ENCODE peak calls at places on chromosomes 1 and 21, in six cellular contexts. D is kidney, U is nephron progenitor cell, H is BJ, E is ovary, V is IMR-90. I is an unnamed sample.

GRCh38 chr1:25469177-25469576 is 38.5 kb downstream of the MACO1 start:
- DNase-seq in D (no peak), U (no peak), H (no peak), E (no peak), V (peak; percentile 80), I (no peak)

GRCh38 chr1:174769961-174770549 is 229.7 kb upstream of the CACYBP start:
- DNase-seq in D (no peak), U (no peak), H (peak; percentile 18), E (no peak), V (peak; percentile 60), I (no peak)

GRCh38 chr1:198220428-198220827 is 63.6 kb downstream of the NEK7 start:
- DNase-seq in D (no peak), U (no peak), H (peak; percentile 26), E (no peak), V (peak; percentile 87), I (no peak)

GRCh38 chr1:33821291-33821690 is 42.6 kb upstream of the HMGB4 start:
- DNase-seq in D (no peak), U (no peak), H (no peak), E (no peak), V (no peak), I (no peak)

GRCh38 chr1:2376261-2376741 is 15.1 kb downstream of the MORN1 start:
- DNase-seq in D (peak; percentile 68), U (peak; percentile 0), H (no peak), E (no peak), V (no peak), I (peak; percentile 88)

GRCh38 chr21:37575536-37576083 is 209.0 kb downstream of the DYRK1A start:
- DNase-seq in D (no peak), U (no peak), H (no peak), E (no peak), V (no peak), I (no peak)

GRCh38 chr1:90717665-90718410 is 736 bp upstream of the BARHL2 start:
- DNase-seq in D (no peak), U (peak; percentile 71), H (no peak), E (no peak), V (peak; percentile 5), I (no peak)

GRCh38 chr1:19651141-19651737 is 7.1 kb downstream of the NBL1 start:
- DNase-seq in D (peak; percentile 86), U (peak; percentile 67), H (no peak), E (peak; percentile 75), V (peak; percentile 47), I (no peak)

GRCh38 chr1:117499071-117499470 is 106.8 kb upstream of the TENT5C start:
- DNase-seq in D (no peak), U (no peak), H (no peak), E (no peak), V (peak; percentile 58), I (no peak)

GRCh38 chr1:9835758-9836631 is 12.2 kb upstream of the CLSTN1 start:
- DNase-seq in D (peak; percentile 77), U (peak; percentile 75), H (no peak), E (peak; percentile 57), V (peak; percentile 13), I (peak; percentile 82)

GRCh38 chr1:5667513-5668325 is 324.5 kb downstream of the NPHP4 start:
- DNase-seq in D (no peak), U (no peak), H (no peak), E (no peak), V (no peak), I (no peak)

GRCh38 chr1:203057831-203058673 is 27.8 kb downstream of the MYOG start:
- DNase-seq in D (no peak), U (no peak), H (peak; percentile 90), E (no peak), V (peak; percentile 42), I (no peak)

GRCh38 chr1:236896716-236897115 is 101.6 kb downstream of the MTR start:
- DNase-seq in D (no peak), U (no peak), H (no peak), E (no peak), V (no peak), I (no peak)

GRCh38 chr1:150995896-150996295 is 10.8 kb downstream of the MINDY1 start:
- DNase-seq in D (no peak), U (peak; percentile 56), H (no peak), E (no peak), V (no peak), I (no peak)

GRCh38 chr1:48916121-48917069 is 139.7 kb upstream of the BEND5 start:
- DNase-seq in D (no peak), U (peak; percentile 12), H (no peak), E (no peak), V (peak; percentile 2), I (no peak)

GRCh38 chr1:173409613-173410012 is 67.5 kb upstream of the PRDX6 start:
- DNase-seq in D (no peak), U (no peak), H (no peak), E (peak; percentile 45), V (peak; percentile 76), I (no peak)

GRCh38 chr21:17967319-17967718 is 148.2 kb upstream of the C21orf91 start:
- DNase-seq in D (no peak), U (no peak), H (no peak), E (no peak), V (no peak), I (no peak)

GRCh38 chr1:165129568-165130164 is 226.8 kb downstream of the LMX1A start:
- DNase-seq in D (peak; percentile 76), U (peak; percentile 86), H (no peak), E (no peak), V (peak; percentile 9), I (no peak)

GRCh38 chr1:224737353-224737727 is 121.2 kb downstream of the CNIH3 start:
- DNase-seq in D (no peak), U (no peak), H (no peak), E (no peak), V (no peak), I (no peak)
- TF ChIP-seq CTCF in D (no peak), U (no peak), H (no peak), E (no peak), V (no peak), I (no peak)

DNA sequence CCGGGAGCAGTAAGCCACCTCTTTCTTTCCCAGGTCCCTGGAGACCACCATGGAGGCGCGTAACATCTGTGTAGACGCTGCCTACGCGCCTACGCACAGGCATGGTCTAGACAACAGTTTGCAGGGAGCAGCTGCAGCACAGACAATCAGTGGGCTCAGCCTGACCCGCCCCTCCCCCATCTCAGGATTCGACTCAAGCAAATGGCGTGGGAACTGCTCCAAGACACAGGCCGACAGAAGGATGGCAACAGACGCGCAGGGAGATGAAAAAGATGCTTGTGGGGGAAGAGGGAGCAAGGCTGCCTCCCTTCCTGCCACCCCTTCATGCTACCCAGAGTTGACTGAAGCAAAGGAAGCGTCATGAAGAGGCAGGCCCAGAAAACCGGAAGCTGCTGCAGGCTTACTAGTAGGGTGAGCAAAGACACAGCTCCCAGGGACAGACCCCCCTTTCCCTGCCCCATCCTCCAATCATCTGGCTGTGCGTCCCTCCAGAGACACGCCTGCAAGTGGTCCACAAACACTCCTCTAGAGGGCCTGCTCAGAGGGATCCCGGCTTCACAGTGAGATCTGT is 19.5 kb downstream of the STK40 start:
- DNase-seq in D (no peak), U (peak; percentile 57), H (no peak), E (peak; percentile 63), V (peak; percentile 75), I (no peak)
- TF ChIP-seq CTCF in D (no peak), U (no peak), H (peak; percentile 20), E (no peak), V (peak; percentile 20), I (no peak)

DNA sequence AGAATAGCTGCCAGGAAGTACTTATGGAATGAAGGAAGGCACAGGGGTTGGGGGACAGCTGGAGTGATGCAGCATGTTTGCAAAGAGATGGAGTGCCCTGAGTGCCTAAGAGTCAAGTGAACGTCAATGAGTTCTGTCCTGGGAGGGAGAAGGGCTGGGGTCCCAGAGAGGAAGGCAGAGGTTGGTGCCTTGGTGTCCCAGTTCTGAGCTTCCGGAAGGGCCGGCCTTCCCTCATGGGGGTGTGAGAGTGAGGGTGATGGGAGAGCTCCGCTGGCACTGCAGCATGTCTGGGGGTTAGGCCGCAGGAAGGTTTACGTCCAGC is 17.6 kb downstream of the NES start:
- DNase-seq in D (no peak), U (no peak), H (no peak), E (no peak), V (no peak), I (no peak)
- TF ChIP-seq CTCF in D (no peak), U (no peak), H (no peak), E (no peak), V (no peak), I (no peak)

GRCh38 chr1:8814870-8815269 is 2.6 kb downstream of the RERE start:
- DNase-seq in D (no peak), U (no peak), H (no peak), E (no peak), V (no peak), I (no peak)
- TF ChIP-seq CTCF in D (peak; percentile 26), U (no peak), H (no peak), E (no peak), V (no peak), I (peak; percentile 20)

GRCh38 chr1:16244650-16245285 is 7.8 kb upstream of the CPLANE2 start:
- DNase-seq in D (no peak), U (no peak), H (no peak), E (no peak), V (no peak), I (peak; percentile 51)
- TF ChIP-seq CTCF in D (no peak), U (no peak), H (no peak), E (no peak), V (no peak), I (peak; percentile 54)

GRCh38 chr1:191831572-191831971 is 326.7 kb upstream of the RGS18 start:
- DNase-seq in D (no peak), U (no peak), H (no peak), E (no peak), V (no peak), I (no peak)
- TF ChIP-seq CTCF in D (no peak), U (no peak), H (no peak), E (no peak), V (no peak), I (peak; percentile 36)

DNA sequence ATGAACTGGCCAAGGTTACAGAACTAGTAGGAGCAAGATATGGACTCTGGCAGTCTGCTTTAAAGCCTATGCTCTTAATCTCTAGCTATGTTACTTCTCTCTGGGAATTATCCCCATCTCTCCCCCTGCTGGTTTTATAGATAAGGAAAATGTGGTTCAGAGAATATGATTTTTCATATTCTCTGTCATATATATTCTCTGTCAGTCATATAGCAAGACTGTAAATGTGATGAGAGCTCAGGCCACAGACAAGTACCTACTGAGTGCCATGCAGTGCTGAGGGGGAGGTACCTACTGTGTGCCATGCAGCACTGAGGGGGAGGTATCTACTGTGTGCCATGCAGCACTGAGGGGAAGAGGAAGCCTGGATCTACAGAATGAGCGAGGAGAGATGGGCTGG is 220.3 kb upstream of the FGGY start:
- DNase-seq in D (no peak), U (no peak), H (no peak), E (no peak), V (peak; percentile 34), I (no peak)
- TF ChIP-seq CTCF in D (no peak), U (no peak), H (peak; percentile 29), E (no peak), V (peak; percentile 41), I (peak; percentile 77)

GRCh38 chr21:29943885-29944284 is 4.1 kb upstream of the GRIK1 start:
- DNase-seq in D (no peak), U (no peak), H (no peak), E (no peak), V (no peak), I (no peak)
- TF ChIP-seq CTCF in D (no peak), U (peak; percentile 26), H (no peak), E (no peak), V (no peak), I (peak; percentile 70)

GRCh38 chr1:167538657-167539056 is 14.9 kb downstream of the CREG1 start:
- DNase-seq in D (no peak), U (no peak), H (no peak), E (no peak), V (no peak), I (no peak)
- TF ChIP-seq CTCF in D (no peak), U (no peak), H (peak; percentile 11), E (no peak), V (no peak), I (peak; percentile 17)